ENCODE peak calls at places on chromosomes 16 and 17, in seven cellular contexts. One of them, this sample, is unnamed. For H3K4me1, the result is how much of the 10 kb centered on the place peaks cover.

GRCh38 chr17:50830994-50831393 is 4.4 kb upstream of the WFIKKN2 start:
- DNase-seq in body of pancreas: no peak
- DNase-seq in lung: no peak
- DNase-seq in A673: no peak
- DNase-seq in prostate gland: no peak
- DNase-seq in GM23248: no peak
- DNase-seq in ascending aorta: no peak
- DNase-seq in this sample: no peak

GRCh38 chr17:27609606-27610303 is 21.2 kb upstream of the LGALS9 start:
- DNase-seq in lung: no peak
- DNase-seq in GM23248: peak
- DNase-seq in body of pancreas: peak
- DNase-seq in ascending aorta: no peak
- DNase-seq in prostate gland: peak
- DNase-seq in A673: peak
- DNase-seq in this sample: no peak

GRCh38 chr17:79612468-79613194 is 1.8 kb upstream of the RBFOX3 start:
- DNase-seq in ascending aorta: no peak
- DNase-seq in prostate gland: no peak
- DNase-seq in A673: peak
- DNase-seq in lung: no peak
- DNase-seq in body of pancreas: peak
- DNase-seq in GM23248: peak
- DNase-seq in this sample: peak

GRCh38 chr17:67376892-67377726 is at the start of gene PITPNC1:
- DNase-seq in A673: peak
- DNase-seq in ascending aorta: peak
- DNase-seq in lung: peak
- DNase-seq in GM23248: peak
- DNase-seq in prostate gland: peak
- DNase-seq in body of pancreas: peak
- DNase-seq in this sample: peak

GRCh38 chr16:19718624-19718965 is 524 bp downstream of the IQCK start:
- DNase-seq in GM23248: peak
- DNase-seq in lung: no peak
- DNase-seq in ascending aorta: no peak
- DNase-seq in A673: peak
- DNase-seq in prostate gland: no peak
- DNase-seq in body of pancreas: peak
- DNase-seq in this sample: peak

GRCh38 chr17:17810374-17811248 is 26.2 kb downstream of the SREBF1 start:
- DNase-seq in GM23248: peak
- DNase-seq in prostate gland: no peak
- DNase-seq in body of pancreas: no peak
- DNase-seq in A673: peak
- DNase-seq in lung: no peak
- DNase-seq in ascending aorta: no peak
- DNase-seq in this sample: no peak

GRCh38 chr17:78779848-78780247 is 2.2 kb downstream of the CYTH1 start:
- DNase-seq in A673: no peak
- DNase-seq in ascending aorta: no peak
- DNase-seq in prostate gland: peak
- DNase-seq in lung: no peak
- DNase-seq in GM23248: no peak
- DNase-seq in body of pancreas: peak
- DNase-seq in this sample: peak

GRCh38 chr16:61296305-61296704 is 739.9 kb downstream of the CDH8 start:
- DNase-seq in GM23248: no peak
- DNase-seq in prostate gland: no peak
- DNase-seq in lung: no peak
- DNase-seq in ascending aorta: no peak
- DNase-seq in A673: no peak
- DNase-seq in body of pancreas: no peak
- DNase-seq in this sample: no peak

GRCh38 chr17:57493625-57494024 is 237.3 kb downstream of the MSI2 start:
- DNase-seq in prostate gland: no peak
- DNase-seq in body of pancreas: no peak
- DNase-seq in lung: no peak
- DNase-seq in ascending aorta: no peak
- DNase-seq in GM23248: no peak
- DNase-seq in A673: no peak
- DNase-seq in this sample: no peak

GRCh38 chr16:2032285-2033056 is 5.8 kb downstream of the NHERF2 start:
- DNase-seq in A673: no peak
- DNase-seq in body of pancreas: no peak
- DNase-seq in ascending aorta: no peak
- DNase-seq in prostate gland: no peak
- DNase-seq in GM23248: peak
- DNase-seq in lung: no peak
- DNase-seq in this sample: no peak

GRCh38 chr16:58814348-58814801 is 80.3 kb upstream of the GOT2 start:
- DNase-seq in GM23248: peak
- DNase-seq in ascending aorta: no peak
- DNase-seq in body of pancreas: peak
- DNase-seq in lung: no peak
- DNase-seq in prostate gland: peak
- DNase-seq in A673: peak
- DNase-seq in this sample: no peak

GRCh38 chr16:27474041-27474440 is 72.1 kb downstream of the IL21R start:
- DNase-seq in ascending aorta: no peak
- DNase-seq in A673: no peak
- DNase-seq in prostate gland: no peak
- DNase-seq in body of pancreas: no peak
- DNase-seq in GM23248: no peak
- DNase-seq in lung: no peak
- DNase-seq in this sample: no peak
- H3K4me1 ChIP-seq in ascending aorta: under half
- H3K4me1 ChIP-seq in A673: under half
- H3K4me1 ChIP-seq in prostate gland: under half
- H3K4me1 ChIP-seq in body of pancreas: under half
- H3K4me1 ChIP-seq in GM23248: under half
- H3K4me1 ChIP-seq in lung: under half
- H3K4me1 ChIP-seq in this sample: under half

GRCh38 chr16:48607056-48607825 is 2.7 kb downstream of the N4BP1 start:
- DNase-seq in lung: peak
- DNase-seq in ascending aorta: no peak
- DNase-seq in body of pancreas: peak
- DNase-seq in GM23248: peak
- DNase-seq in prostate gland: peak
- DNase-seq in A673: no peak
- DNase-seq in this sample: no peak

GRCh38 chr16:48602357-48603014 is 7.5 kb downstream of the N4BP1 start:
- DNase-seq in prostate gland: no peak
- DNase-seq in body of pancreas: no peak
- DNase-seq in lung: no peak
- DNase-seq in A673: no peak
- DNase-seq in ascending aorta: no peak
- DNase-seq in GM23248: no peak
- DNase-seq in this sample: no peak

GRCh38 chr16:48608452-48608851 is 1.5 kb downstream of the N4BP1 start:
- DNase-seq in lung: no peak
- DNase-seq in GM23248: peak
- DNase-seq in A673: no peak
- DNase-seq in prostate gland: no peak
- DNase-seq in body of pancreas: no peak
- DNase-seq in ascending aorta: no peak
- DNase-seq in this sample: no peak

GRCh38 chr16:48603647-48604376 is 6.2 kb downstream of the N4BP1 start:
- DNase-seq in body of pancreas: no peak
- DNase-seq in lung: no peak
- DNase-seq in prostate gland: no peak
- DNase-seq in GM23248: no peak
- DNase-seq in A673: no peak
- DNase-seq in ascending aorta: no peak
- DNase-seq in this sample: no peak

DNA sequence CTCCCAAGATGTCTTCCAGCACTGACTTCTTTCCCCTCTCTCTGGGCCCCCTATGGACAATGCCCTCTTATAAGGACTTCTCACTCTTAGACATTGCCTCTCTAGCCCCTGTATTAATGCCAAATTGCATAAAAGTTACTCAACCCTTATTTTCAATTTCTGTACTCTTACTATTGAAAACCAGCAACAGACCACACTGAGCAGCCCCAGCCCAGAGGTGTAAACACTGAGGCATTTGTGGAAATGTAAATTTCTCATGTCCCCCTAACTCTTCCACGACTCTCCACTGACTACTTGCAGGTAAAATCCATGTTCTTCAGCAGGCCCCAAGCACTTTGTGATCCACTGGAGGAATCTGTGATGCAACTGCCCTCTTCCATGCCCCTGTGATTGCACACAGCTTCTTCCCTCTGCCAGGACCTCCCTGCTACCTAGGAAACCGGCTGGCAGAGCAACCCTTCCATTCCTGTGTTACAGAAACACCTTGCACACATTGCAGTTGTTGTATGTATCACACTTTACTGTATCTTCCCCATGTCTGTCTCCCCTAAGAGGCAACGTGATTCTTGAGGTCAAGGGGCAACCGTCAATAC is 4.4 kb downstream of the N4BP1 start:
- DNase-seq in A673: no peak
- DNase-seq in GM23248: peak
- DNase-seq in ascending aorta: no peak
- DNase-seq in lung: no peak
- DNase-seq in body of pancreas: no peak
- DNase-seq in prostate gland: no peak
- DNase-seq in this sample: no peak
- H3K4me1 ChIP-seq in A673: under half
- H3K4me1 ChIP-seq in GM23248: under half
- H3K4me1 ChIP-seq in ascending aorta: under half
- H3K4me1 ChIP-seq in lung: under half
- H3K4me1 ChIP-seq in body of pancreas: half or more
- H3K4me1 ChIP-seq in prostate gland: under half
- H3K4me1 ChIP-seq in this sample: half or more

GRCh38 chr16:24918641-24919040 is 72.9 kb downstream of the SLC5A11 start:
- DNase-seq in ascending aorta: no peak
- DNase-seq in GM23248: no peak
- DNase-seq in prostate gland: no peak
- DNase-seq in lung: no peak
- DNase-seq in A673: no peak
- DNase-seq in body of pancreas: no peak
- DNase-seq in this sample: no peak
- H3K4me1 ChIP-seq in ascending aorta: under half
- H3K4me1 ChIP-seq in GM23248: under half
- H3K4me1 ChIP-seq in prostate gland: under half
- H3K4me1 ChIP-seq in lung: under half
- H3K4me1 ChIP-seq in A673: under half
- H3K4me1 ChIP-seq in body of pancreas: under half
- H3K4me1 ChIP-seq in this sample: under half

DNA sequence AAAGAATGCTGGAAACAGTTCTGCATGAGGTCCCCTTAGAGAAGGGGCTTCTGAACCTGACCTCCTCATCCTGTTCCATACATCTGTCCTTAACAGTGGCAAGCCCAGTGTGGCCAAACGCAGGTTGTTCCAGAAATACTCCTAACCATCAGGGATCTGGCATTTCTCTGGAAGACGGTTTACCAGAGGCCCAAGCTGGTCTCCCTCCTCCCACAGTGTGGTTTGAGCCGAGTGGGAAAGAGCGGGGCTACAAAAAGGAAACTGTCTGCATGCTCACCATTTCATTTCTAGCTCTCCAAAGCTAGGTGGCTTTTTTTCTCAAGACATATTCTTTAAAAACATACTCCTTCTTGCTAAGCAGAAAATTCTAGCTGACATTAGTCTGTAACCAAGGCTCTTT is 6.0 kb downstream of the MXRA7 start:
- DNase-seq in ascending aorta: no peak
- DNase-seq in A673: no peak
- DNase-seq in GM23248: no peak
- DNase-seq in prostate gland: no peak
- DNase-seq in body of pancreas: no peak
- DNase-seq in lung: no peak
- DNase-seq in this sample: no peak
- H3K4me1 ChIP-seq in ascending aorta: under half
- H3K4me1 ChIP-seq in A673: under half
- H3K4me1 ChIP-seq in GM23248: under half
- H3K4me1 ChIP-seq in prostate gland: under half
- H3K4me1 ChIP-seq in body of pancreas: under half
- H3K4me1 ChIP-seq in lung: under half
- H3K4me1 ChIP-seq in this sample: under half

GRCh38 chr16:66926171-66926570 is 836 bp upstream of the RRAD start:
- DNase-seq in body of pancreas: no peak
- DNase-seq in ascending aorta: peak
- DNase-seq in A673: no peak
- DNase-seq in lung: no peak
- DNase-seq in GM23248: peak
- DNase-seq in prostate gland: no peak
- DNase-seq in this sample: no peak

GRCh38 chr16:66927918-66928649 is 2.7 kb upstream of the RRAD start:
- DNase-seq in GM23248: peak
- DNase-seq in ascending aorta: no peak
- DNase-seq in body of pancreas: no peak
- DNase-seq in lung: no peak
- DNase-seq in prostate gland: no peak
- DNase-seq in A673: no peak
- DNase-seq in this sample: no peak

GRCh38 chr16:66928702-66929388 is 3.5 kb upstream of the RRAD start:
- DNase-seq in ascending aorta: no peak
- DNase-seq in A673: peak
- DNase-seq in GM23248: peak
- DNase-seq in body of pancreas: no peak
- DNase-seq in lung: no peak
- DNase-seq in prostate gland: no peak
- DNase-seq in this sample: no peak

GRCh38 chr16:66925322-66925840 is at the start of gene RRAD:
- DNase-seq in A673: no peak
- DNase-seq in GM23248: peak
- DNase-seq in body of pancreas: no peak
- DNase-seq in ascending aorta: peak
- DNase-seq in lung: peak
- DNase-seq in prostate gland: no peak
- DNase-seq in this sample: no peak

DNA sequence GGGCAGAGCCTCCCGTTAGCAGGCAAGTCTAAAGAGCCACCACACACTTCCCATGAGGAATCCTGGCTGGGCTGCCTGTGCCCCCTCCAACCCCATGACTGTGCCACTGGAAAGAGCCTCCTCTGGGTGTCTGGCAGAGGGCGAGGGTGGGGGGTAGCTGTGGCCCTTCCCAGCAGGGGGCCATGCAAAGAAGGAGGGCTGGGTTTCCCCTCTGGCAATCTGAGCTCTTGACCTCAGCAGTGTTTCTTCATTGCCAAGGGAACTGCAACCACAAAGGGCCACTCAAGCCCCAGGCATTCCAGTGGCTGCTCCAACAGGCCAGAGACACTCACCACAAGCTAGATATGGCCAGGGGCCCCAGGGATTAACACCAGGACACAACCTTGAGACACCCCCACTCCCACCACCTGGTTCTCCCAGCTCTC is 1.7 kb upstream of the RRAD start:
- DNase-seq in body of pancreas: no peak
- DNase-seq in GM23248: peak
- DNase-seq in ascending aorta: peak
- DNase-seq in lung: peak
- DNase-seq in prostate gland: no peak
- DNase-seq in A673: no peak
- DNase-seq in this sample: no peak
- H3K4me1 ChIP-seq in body of pancreas: under half
- H3K4me1 ChIP-seq in GM23248: under half
- H3K4me1 ChIP-seq in ascending aorta: under half
- H3K4me1 ChIP-seq in lung: under half
- H3K4me1 ChIP-seq in prostate gland: under half
- H3K4me1 ChIP-seq in A673: under half
- H3K4me1 ChIP-seq in this sample: under half